ENCODE peak calls at places on chromosomes 5 and 9, in nine cellular contexts. E is effector CD4-positive, alpha-beta T cell; L is MM.1S; V is M059J; G is GM06990; P is left cardiac atrium; C is omental fat pad; M is fibroblast of mammary gland; A is GM13976. Z is an unnamed sample.

GRCh38 chr9:127818574-127818973 is 15.9 kb downstream of the FPGS start:
- DNase-seq in E (no peak), L (no peak), V (no peak), G (no peak), P (no peak), C (no peak), M (no peak), A (no peak), Z (no peak)

GRCh38 chr5:4639959-4640358 is 500.2 kb upstream of the ADAMTS16 start:
- DNase-seq in E (no peak), L (no peak), V (no peak), G (no peak), P (no peak), C (no peak), M (no peak), A (no peak), Z (no peak)

GRCh38 chr9:110942522-110942921 is 95.7 kb downstream of the LPAR1 start:
- DNase-seq in E (no peak), L (no peak), V (peak; percentile 86), G (no peak), P (no peak), C (no peak), M (no peak), A (no peak), Z (no peak)

GRCh38 chr9:136640176-136641086 is 22.3 kb upstream of the EGFL7 start:
- DNase-seq in E (no peak), L (no peak), V (no peak), G (no peak), P (peak; percentile 28), C (no peak), M (no peak), A (no peak), Z (no peak)

GRCh38 chr5:90645024-90645610 is 86.5 kb downstream of the ADGRV1 start:
- DNase-seq in E (no peak), L (no peak), V (peak; percentile 30), G (no peak), P (no peak), C (no peak), M (peak; percentile 1), A (no peak), Z (no peak)

GRCh38 chr9:102185962-102186361 is 447.5 kb upstream of the GRIN3A start:
- DNase-seq in E (no peak), L (no peak), V (no peak), G (no peak), P (no peak), C (no peak), M (no peak), A (no peak), Z (no peak)

GRCh38 chr5:120405291-120405864 is 58.7 kb upstream of the PRR16 start:
- DNase-seq in E (no peak), L (peak; percentile 45), V (peak; percentile 86), G (no peak), P (no peak), C (no peak), M (peak; percentile 92), A (no peak), Z (no peak)

GRCh38 chr5:150175536-150175935 is 9.0 kb downstream of the CDX1 start:
- DNase-seq in E (no peak), L (peak; percentile 13), V (peak; percentile 50), G (no peak), P (no peak), C (no peak), M (peak; percentile 46), A (peak; percentile 68), Z (no peak)

GRCh38 chr9:131709741-131710499 is 30.0 kb downstream of the RAPGEF1 start:
- DNase-seq in E (peak; percentile 41), L (no peak), V (peak; percentile 56), G (peak; percentile 33), P (no peak), C (no peak), M (peak; percentile 59), A (peak; percentile 75), Z (no peak)

GRCh38 chr9:89993678-89994630 is 389.1 kb downstream of the GADD45G start:
- DNase-seq in E (no peak), L (no peak), V (no peak), G (no peak), P (peak; percentile 57), C (no peak), M (no peak), A (no peak), Z (no peak)

GRCh38 chr5:149940077-149940574 is 4.5 kb downstream of the PDE6A start:
- DNase-seq in E (no peak), L (peak; percentile 33), V (peak; percentile 58), G (peak; percentile 40), P (no peak), C (no peak), M (peak; percentile 40), A (no peak), Z (no peak)

GRCh38 chr5:32852535-32852934 is 141.4 kb downstream of the NPR3 start:
- DNase-seq in E (no peak), L (no peak), V (peak; percentile 90), G (no peak), P (peak; percentile 46), C (no peak), M (peak; percentile 87), A (no peak), Z (no peak)

GRCh38 chr5:56307714-56308346 is 74.7 kb upstream of the ANKRD55 start:
- DNase-seq in E (no peak), L (no peak), V (no peak), G (no peak), P (no peak), C (no peak), M (no peak), A (no peak), Z (no peak)

GRCh38 chr9:34377402-34377741 is 674 bp upstream of the MYORG start:
- DNase-seq in E (no peak), L (no peak), V (no peak), G (no peak), P (no peak), C (peak; percentile 16), M (no peak), A (no peak), Z (no peak)

GRCh38 chr5:73515232-73515631 is 17.0 kb downstream of the BTF3 start:
- DNase-seq in E (no peak), L (no peak), V (no peak), G (no peak), P (no peak), C (no peak), M (no peak), A (no peak), Z (no peak)

GRCh38 chr9:94002316-94003140 is 47.4 kb upstream of the BARX1 start:
- DNase-seq in E (no peak), L (peak; percentile 44), V (peak; percentile 45), G (peak; percentile 34), P (no peak), C (no peak), M (peak; percentile 59), A (peak; percentile 46), Z (peak; percentile 13)

GRCh38 chr5:113031132-113031531 is 54.5 kb downstream of the DCP2 start:
- DNase-seq in E (no peak), L (no peak), V (no peak), G (no peak), P (no peak), C (no peak), M (no peak), A (no peak), Z (no peak)

GRCh38 chr9:134593756-134594375 is 47.7 kb upstream of the COL5A1 start:
- DNase-seq in E (no peak), L (no peak), V (no peak), G (no peak), P (no peak), C (no peak), M (no peak), A (no peak), Z (no peak)

GRCh38 chr9:89655047-89655989 is 50.5 kb downstream of the GADD45G start:
- DNase-seq in E (no peak), L (no peak), V (no peak), G (no peak), P (no peak), C (no peak), M (peak; percentile 37), A (no peak), Z (no peak)

GRCh38 chr9:14331120-14331519 is 17.2 kb upstream of the NFIB start:
- DNase-seq in E (no peak), L (no peak), V (no peak), G (no peak), P (no peak), C (no peak), M (no peak), A (no peak), Z (no peak)

GRCh38 chr9:116475201-116475600 is 211.9 kb upstream of the TRIM32 start:
- DNase-seq in E (no peak), L (no peak), V (no peak), G (no peak), P (no peak), C (no peak), M (peak; percentile 69), A (no peak), Z (no peak)

GRCh38 chr5:157602505-157602904 is 26.9 kb upstream of the ADAM19 start:
- DNase-seq in E (peak; percentile 27), L (no peak), V (peak; percentile 79), G (peak; percentile 50), P (no peak), C (no peak), M (peak; percentile 61), A (no peak), Z (no peak)

GRCh38 chr5:173663810-173664526 is 47.5 kb upstream of the BOD1 start:
- DNase-seq in E (no peak), L (no peak), V (peak; percentile 7), G (no peak), P (peak; percentile 45), C (no peak), M (no peak), A (no peak), Z (no peak)

GRCh38 chr5:171953860-171954701 is 52.4 kb downstream of the FBXW11 start:
- DNase-seq in E (no peak), L (no peak), V (peak; percentile 70), G (no peak), P (no peak), C (no peak), M (peak; percentile 61), A (no peak), Z (no peak)

GRCh38 chr9:74824654-74825053 is 63.1 kb downstream of the TRPM6 start:
- DNase-seq in E (no peak), L (no peak), V (peak; percentile 83), G (no peak), P (peak; percentile 56), C (no peak), M (peak; percentile 92), A (no peak), Z (no peak)

GRCh38 chr9:86902606-86903460 is 44.5 kb downstream of the GAS1 start:
- DNase-seq in E (no peak), L (no peak), V (no peak), G (no peak), P (no peak), C (no peak), M (no peak), A (no peak), Z (no peak)

GRCh38 chr5:146130440-146131045 is 25.2 kb upstream of the PLAC8L1 start:
- DNase-seq in E (no peak), L (peak; percentile 22), V (peak; percentile 12), G (no peak), P (no peak), C (no peak), M (peak; percentile 52), A (no peak), Z (no peak)

GRCh38 chr5:82348749-82349148 is 70.6 kb upstream of the RPS23 start:
- DNase-seq in E (no peak), L (no peak), V (no peak), G (no peak), P (peak; percentile 47), C (no peak), M (peak; percentile 49), A (no peak), Z (no peak)

GRCh38 chr5:176619569-176620332 is 9.8 kb upstream of the GPRIN1 start:
- DNase-seq in E (no peak), L (no peak), V (no peak), G (no peak), P (no peak), C (no peak), M (no peak), A (no peak), Z (no peak)

GRCh38 chr9:1320667-1321195 is 270.6 kb downstream of the DMRT2 start:
- DNase-seq in E (no peak), L (no peak), V (no peak), G (no peak), P (no peak), C (no peak), M (no peak), A (no peak), Z (no peak)

GRCh38 chr5:177300236-177300880 is 3.2 kb downstream of the RAB24 start:
- DNase-seq in E (peak; percentile 33), L (peak; percentile 79), V (peak; percentile 58), G (peak; percentile 63), P (peak; percentile 74), C (no peak), M (peak; percentile 69), A (peak; percentile 63), Z (no peak)